ENCODE peak calls at places on chromosomes 13 and 19, in four cellular contexts. Q is K562, Y is GM12878, K is HepG2. E is an unnamed sample.

GRCh38 chr13:41547253-41548000 is 90.1 kb downstream of the RGCC start:
- DNase-seq in Q (no peak), Y (no peak), K (peak), E (no peak)

GRCh38 chr19:1768248-1768647 is 14.9 kb downstream of the ONECUT3 start:
- DNase-seq in Q (peak), Y (no peak), K (peak), E (peak)

GRCh38 chr19:49064768-49065611 is at the start of gene NTF4:
- DNase-seq in Q (peak), Y (no peak), K (peak), E (peak)

GRCh38 chr13:24693862-24694471 is 13.8 kb downstream of the ATP12A start:
- DNase-seq in Q (peak), Y (no peak), K (peak), E (peak)

GRCh38 chr19:58196911-58197616 is 14.2 kb downstream of the ZNF274 start:
- DNase-seq in Q (peak), Y (no peak), K (peak), E (no peak)

GRCh38 chr13:62512194-62513141 is 1096.8 kb upstream of the PCDH20 start:
- DNase-seq in Q (peak), Y (peak), K (peak), E (peak)

GRCh38 chr19:1893791-1894190 is 8.5 kb upstream of the ABHD17A start:
- DNase-seq in Q (no peak), Y (no peak), K (no peak), E (no peak)

GRCh38 chr13:54248306-54248705 is 1219.7 kb downstream of the OLFM4 start:
- DNase-seq in Q (no peak), Y (no peak), K (no peak), E (no peak)

GRCh38 chr19:6753178-6754031 is 13.8 kb downstream of the SH2D3A start:
- DNase-seq in Q (peak), Y (peak), K (peak), E (peak)

GRCh38 chr13:99650410-99650809 is 149.1 kb downstream of the TM9SF2 start:
- DNase-seq in Q (no peak), Y (no peak), K (no peak), E (no peak)

GRCh38 chr13:26853272-26853818 is 92.8 kb upstream of the GPR12 start:
- DNase-seq in Q (no peak), Y (no peak), K (no peak), E (no peak)

GRCh38 chr19:15010497-15011255 is 31.0 kb upstream of the SLC1A6 start:
- DNase-seq in Q (no peak), Y (no peak), K (no peak), E (peak)

GRCh38 chr13:113209880-113210421 is 538 bp downstream of the CUL4A start:
- DNase-seq in Q (peak), Y (no peak), K (peak), E (peak)

GRCh38 chr19:35973487-35973886 is 21.5 kb upstream of the SDHAF1 start:
- DNase-seq in Q (no peak), Y (no peak), K (no peak), E (no peak)

GRCh38 chr13:71864981-71865857 is 1.8 kb downstream of the DACH1 start:
- DNase-seq in Q (no peak), Y (no peak), K (no peak), E (peak)

GRCh38 chr13:41652735-41653361 is 195.5 kb downstream of the RGCC start:
- DNase-seq in Q (peak), Y (no peak), K (peak), E (no peak)

GRCh38 chr19:47778954-47779351 is 450 bp downstream of the SELENOW start:
- DNase-seq in Q (no peak), Y (no peak), K (no peak), E (no peak)

GRCh38 chr13:26048745-26049144 is 3.1 kb downstream of the SHISA2 start:
- DNase-seq in Q (no peak), Y (no peak), K (no peak), E (no peak)

GRCh38 chr13:48304132-48304876 is 753 bp downstream of the RB1 start:
- DNase-seq in Q (peak), Y (peak), K (peak), E (peak)

GRCh38 chr13:100946588-100946987 is 272.0 kb upstream of the TMTC4 start:
- DNase-seq in Q (no peak), Y (no peak), K (no peak), E (no peak)

GRCh38 chr19:47663911-47664771 is 49.1 kb upstream of the EHD2 start:
- DNase-seq in Q (peak), Y (no peak), K (peak), E (no peak)

GRCh38 chr19:48418317-48419064 is 25.0 kb downstream of the GRIN2D start:
- DNase-seq in Q (peak), Y (no peak), K (no peak), E (no peak)

GRCh38 chr19:737591-738093 is 13.3 kb upstream of the MISP start:
- DNase-seq in Q (peak), Y (no peak), K (peak), E (peak)

GRCh38 chr19:40231544-40232424 is 5.3 kb upstream of the CCNP start:
- DNase-seq in Q (peak), Y (no peak), K (peak), E (peak)

GRCh38 chr13:34201050-34201913 is 383.3 kb downstream of the RFC3 start:
- DNase-seq in Q (no peak), Y (no peak), K (peak), E (no peak)

GRCh38 chr19:29303035-29303706 is 90.2 kb upstream of the UQCRFS1 start:
- DNase-seq in Q (no peak), Y (no peak), K (no peak), E (no peak)

GRCh38 chr19:18499055-18499775 is 22.7 kb downstream of the ELL start:
- DNase-seq in Q (no peak), Y (no peak), K (no peak), E (no peak)

GRCh38 chr13:40206241-40207109 is 460.0 kb downstream of the FOXO1 start:
- DNase-seq in Q (no peak), Y (peak), K (no peak), E (no peak)
- TF ChIP-seq NR2C2 in Q (no peak), Y (no peak), K (no peak), E (no peak)

GRCh38 chr13:74570834-74571233 is 436.6 kb upstream of the KLF12 start:
- DNase-seq in Q (no peak), Y (no peak), K (no peak), E (no peak)
- TF ChIP-seq NR2C2 in Q (no peak), Y (no peak), K (no peak), E (no peak)

GRCh38 chr19:34306213-34306661 is 51.9 kb downstream of the GARRE1 start:
- DNase-seq in Q (no peak), Y (no peak), K (peak), E (no peak)

GRCh38 chr19:34306824-34307223 is 52.5 kb downstream of the GARRE1 start:
- DNase-seq in Q (no peak), Y (no peak), K (no peak), E (no peak)

GRCh38 chr19:34309368-34310138 is 55.2 kb downstream of the GARRE1 start:
- DNase-seq in Q (no peak), Y (no peak), K (no peak), E (no peak)

GRCh38 chr19:34310494-34310981 is 54.5 kb upstream of the GPI start:
- DNase-seq in Q (no peak), Y (no peak), K (no peak), E (no peak)

DNA sequence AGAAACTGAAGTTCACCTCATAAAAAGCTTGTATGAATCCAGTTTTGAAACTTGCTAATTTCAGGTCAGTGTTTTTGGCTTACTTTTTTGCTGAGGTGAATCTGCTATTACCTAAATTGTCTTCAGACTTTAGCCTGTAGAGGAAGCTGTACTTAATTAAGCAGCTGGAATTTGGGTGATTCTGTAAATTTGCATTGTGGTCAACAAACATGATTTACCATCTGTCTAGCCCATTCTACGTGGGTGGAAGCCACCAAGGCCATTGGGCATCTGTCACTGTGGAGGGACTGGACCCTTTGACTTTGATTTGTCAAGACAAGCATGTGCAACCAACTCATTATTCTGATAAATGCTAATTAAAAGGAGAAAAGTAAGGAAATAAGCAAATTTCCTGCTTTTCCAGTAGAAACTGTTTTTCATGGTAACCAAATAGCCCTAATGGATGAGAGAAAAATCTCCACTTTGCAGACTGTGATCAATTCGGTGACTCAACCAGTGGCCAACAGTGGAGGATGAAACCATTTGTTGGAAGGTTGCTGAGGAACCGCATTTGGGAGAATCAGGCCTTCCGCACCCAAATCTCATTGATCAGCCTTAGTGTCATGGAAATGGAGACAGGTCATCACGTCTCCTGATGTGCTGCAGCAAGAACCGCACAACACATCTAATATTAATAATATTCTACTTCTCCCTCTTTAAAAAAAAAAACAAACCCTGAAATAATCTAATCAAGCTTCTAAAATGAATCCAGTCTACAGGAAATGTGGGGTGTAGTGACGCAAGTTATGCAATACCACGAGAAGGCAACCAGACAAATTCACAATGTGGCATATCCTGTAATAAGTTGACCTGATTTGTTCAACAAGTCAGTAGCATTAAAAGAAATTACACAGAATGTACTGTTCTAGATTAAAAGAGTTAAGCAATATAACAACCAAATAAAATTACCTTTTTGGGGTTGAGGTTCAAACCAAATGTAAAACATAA is 54.3 kb downstream of the GARRE1 start:
- DNase-seq in Q (no peak), Y (no peak), K (no peak), E (no peak)
- TF ChIP-seq NR2C2 in Q (no peak), Y (no peak), K (no peak), E (no peak)

DNA sequence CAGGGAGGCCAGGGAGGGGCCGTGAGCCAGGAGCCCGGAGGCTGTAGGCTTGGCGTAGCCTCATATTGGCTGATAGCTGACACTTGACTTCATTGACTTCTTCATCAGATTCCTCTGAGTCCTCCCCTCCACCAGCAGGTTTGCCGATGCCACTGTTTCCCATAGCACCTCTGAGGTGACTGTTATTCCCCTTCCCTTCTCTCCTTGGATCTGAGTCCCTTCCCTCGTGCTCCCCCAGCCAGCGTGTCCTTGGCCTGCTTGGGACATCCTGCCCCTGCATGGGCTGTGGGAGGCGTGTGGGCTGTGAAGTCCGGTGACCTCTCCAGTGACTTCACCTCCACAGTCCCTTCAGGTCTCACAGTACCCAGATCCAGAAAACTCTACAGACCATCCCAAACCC is 8.8 kb downstream of the PPP1R37 start:
- DNase-seq in Q (no peak), Y (no peak), K (no peak), E (no peak)
- TF ChIP-seq NR2C2 in Q (no peak), Y (no peak), K (no peak), E (no peak)

GRCh38 chr13:80217614-80218456 is 123.1 kb downstream of the SPRY2 start:
- DNase-seq in Q (no peak), Y (no peak), K (no peak), E (peak)
- TF ChIP-seq NR2C2 in Q (no peak), Y (no peak), K (no peak), E (no peak)

GRCh38 chr19:46191972-46192371 is 37.6 kb upstream of the IGFL1 start:
- DNase-seq in Q (no peak), Y (no peak), K (no peak), E (no peak)

GRCh38 chr19:46189971-46190335 is 39.6 kb upstream of the IGFL1 start:
- DNase-seq in Q (no peak), Y (no peak), K (peak), E (no peak)

GRCh38 chr19:46192990-46193650 is 36.4 kb upstream of the IGFL1 start:
- DNase-seq in Q (peak), Y (no peak), K (peak), E (no peak)

GRCh38 chr19:46191356-46191755 is 38.2 kb upstream of the IGFL1 start:
- DNase-seq in Q (no peak), Y (no peak), K (no peak), E (no peak)

DNA sequence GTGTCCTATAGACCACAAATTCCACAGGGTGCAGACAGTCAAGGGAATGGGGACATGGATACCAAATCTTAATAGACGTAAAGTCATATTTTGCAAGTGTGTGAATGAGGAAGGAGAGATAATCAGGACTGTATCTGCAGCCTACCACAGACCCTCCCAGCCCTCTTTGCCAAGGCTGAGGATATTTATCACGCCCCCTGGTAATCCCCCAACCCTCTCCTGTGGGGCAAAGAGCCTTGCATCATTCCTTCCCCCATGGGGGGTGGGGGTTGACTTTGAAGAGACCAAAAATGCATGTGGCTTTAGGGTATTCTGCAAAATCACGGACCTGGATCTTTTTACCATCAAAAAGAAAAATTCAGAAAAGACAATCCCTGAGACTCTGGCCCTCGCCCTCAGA is 39.1 kb upstream of the IGFL1 start:
- DNase-seq in Q (no peak), Y (no peak), K (no peak), E (no peak)
- TF ChIP-seq NR2C2 in Q (no peak), Y (no peak), K (no peak), E (no peak)

GRCh38 chr13:103537616-103538015 is 471.4 kb upstream of the SLC10A2 start:
- DNase-seq in Q (no peak), Y (no peak), K (no peak), E (no peak)

GRCh38 chr13:103539721-103540120 is 473.5 kb upstream of the SLC10A2 start:
- DNase-seq in Q (no peak), Y (no peak), K (no peak), E (no peak)

GRCh38 chr13:103540394-103540793 is 474.2 kb upstream of the SLC10A2 start:
- DNase-seq in Q (no peak), Y (no peak), K (no peak), E (no peak)

GRCh38 chr13:103542648-103543047 is 476.4 kb upstream of the SLC10A2 start:
- DNase-seq in Q (no peak), Y (no peak), K (no peak), E (no peak)

GRCh38 chr13:103539265-103539664 is 473.0 kb upstream of the SLC10A2 start:
- DNase-seq in Q (no peak), Y (no peak), K (no peak), E (peak)
- TF ChIP-seq NR2C2 in Q (no peak), Y (no peak), K (no peak), E (no peak)

DNA sequence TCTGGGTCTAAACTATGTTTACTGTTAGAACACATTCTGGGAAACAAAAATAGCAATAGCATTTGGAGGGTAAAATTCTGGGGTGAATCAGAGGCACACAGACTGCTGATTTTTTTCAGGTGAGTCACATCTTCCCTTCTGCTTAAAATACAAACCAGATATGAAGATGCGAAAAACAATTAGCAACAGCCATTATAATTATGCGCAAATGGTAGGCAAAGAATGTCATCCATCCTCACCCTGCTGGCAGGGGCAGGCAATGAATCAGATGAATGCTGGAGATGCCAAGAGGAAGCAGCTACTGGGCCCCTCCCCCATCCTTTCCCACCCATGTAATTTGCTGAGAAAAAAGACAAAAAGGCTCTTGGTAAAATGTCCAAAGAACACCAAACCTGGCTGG is 282.9 kb downstream of the KLF5 start:
- DNase-seq in Q (no peak), Y (no peak), K (no peak), E (no peak)
- TF ChIP-seq NR2C2 in Q (no peak), Y (no peak), K (no peak), E (no peak)